ENCODE peak calls at places on chromosomes 5 and 9, in four cellular contexts. B is PC-3, K is right atrium auricular region, X is fibroblast of pulmonary artery. R is an unnamed sample.

GRCh38 chr5:95530441-95530840 is 24.3 kb downstream of the SKIC3 start:
- DNase-seq in B (peak; percentile 28), K (no peak), X (peak; percentile 82), R (peak; percentile 42)

GRCh38 chr5:83487155-83487554 is 15.6 kb downstream of the VCAN start:
- DNase-seq in K (no peak), X (no peak), B (no peak), R (no peak)

GRCh38 chr5:153256-153655 is 38.0 kb upstream of the LRRC14B start:
- DNase-seq in X (no peak), B (peak; percentile 88), K (no peak), R (no peak)

GRCh38 chr5:9622891-9623547 is 7.1 kb downstream of the TAS2R1 start:
- DNase-seq in X (peak; percentile 93), B (peak; percentile 89), K (no peak), R (peak; percentile 36)

GRCh38 chr5:59813761-59814562 is 79.6 kb downstream of the PDE4D start:
- DNase-seq in B (peak; percentile 66), K (no peak), X (peak; percentile 84), R (no peak)

GRCh38 chr5:150508021-150508640 is at the start of gene NDST1:
- DNase-seq in K (no peak), B (no peak), X (no peak), R (no peak)

GRCh38 chr9:84694248-84694647 is 24.7 kb downstream of the NTRK2 start:
- DNase-seq in B (no peak), X (no peak), K (no peak), R (no peak)

GRCh38 chr5:159884917-159885620 is 31.2 kb upstream of the ADRA1B start:
- DNase-seq in B (no peak), X (no peak), K (no peak), R (no peak)

GRCh38 chr9:115099891-115100290 is 18.1 kb downstream of the TNC start:
- DNase-seq in B (no peak), K (no peak), X (no peak), R (no peak)

GRCh38 chr5:63794979-63795378 is 167.3 kb downstream of the HTR1A start:
- DNase-seq in B (no peak), X (no peak), K (no peak), R (no peak)

GRCh38 chr5:57420821-57421220 is 61.8 kb downstream of the ACTBL2 start:
- DNase-seq in X (no peak), B (no peak), K (no peak), R (no peak)

GRCh38 chr5:134175874-134176522 is 752 bp downstream of the SKP1 start:
- DNase-seq in K (no peak), B (no peak), X (peak; percentile 25), R (no peak)

GRCh38 chr9:136761545-136761981 is 2.8 kb downstream of the LCN15 start:
- DNase-seq in X (no peak), B (no peak), K (no peak), R (no peak)

GRCh38 chr5:37637165-37637845 is 202.5 kb downstream of the GDNF start:
- DNase-seq in K (no peak), B (peak; percentile 88), X (peak; percentile 23), R (no peak)

GRCh38 chr5:175860531-175861045 is 10.8 kb upstream of the CPLX2 start:
- DNase-seq in X (no peak), B (no peak), K (no peak), R (no peak)

GRCh38 chr9:122346478-122347347 is 24.1 kb upstream of the PTGS1 start:
- DNase-seq in X (peak; percentile 31), K (no peak), B (peak; percentile 17), R (no peak)

GRCh38 chr5:55104966-55105701 is 2.7 kb downstream of the GZMA start:
- DNase-seq in K (no peak), B (no peak), X (no peak), R (no peak)

GRCh38 chr5:77774981-77775772 is 962 bp downstream of the TBCA start:
- DNase-seq in K (no peak), X (no peak), B (peak; percentile 7), R (no peak)

GRCh38 chr5:137220523-137220927 is 278.6 kb downstream of the SPOCK1 start:
- DNase-seq in B (peak; percentile 93), K (no peak), X (peak; percentile 84), R (peak; percentile 54)

GRCh38 chr5:67677422-67677970 is 480.9 kb upstream of the CD180 start:
- DNase-seq in K (no peak), B (no peak), X (no peak), R (no peak)

GRCh38 chr5:151098185-151098813 is 17.5 kb upstream of the TNIP1 start:
- DNase-seq in K (no peak), B (no peak), X (no peak), R (no peak)

GRCh38 chr5:123735384-123735783 is 223.4 kb downstream of the CSNK1G3 start:
- DNase-seq in X (no peak), K (no peak), B (peak; percentile 61), R (no peak)

GRCh38 chr5:126594077-126594476 is 942 bp downstream of the ALDH7A1 start:
- DNase-seq in X (peak; percentile 24), K (no peak), B (peak; percentile 20), R (no peak)

GRCh38 chr9:19057033-19057432 is 7.8 kb downstream of the RRAGA start:
- DNase-seq in K (no peak), B (no peak), X (no peak), R (no peak)

GRCh38 chr5:24777392-24777791 is 132.6 kb upstream of the CDH10 start:
- DNase-seq in K (no peak), B (no peak), X (no peak), R (no peak)

GRCh38 chr5:40853632-40854192 is 12.5 kb downstream of the CARD6 start:
- DNase-seq in X (peak; percentile 9), B (no peak), K (no peak), R (no peak)

GRCh38 chr5:141564216-141564692 is 54.5 kb downstream of the DIAPH1 start:
- DNase-seq in B (peak; percentile 89), X (peak; percentile 98), K (peak; percentile 68), R (peak; percentile 73)

GRCh38 chr9:134634667-134635230 is 6.9 kb upstream of the COL5A1 start:
- DNase-seq in X (no peak), K (no peak), B (no peak), R (no peak)

GRCh38 chr9:105873851-105874250 is 179.5 kb downstream of the TMEM38B start:
- DNase-seq in K (no peak), B (no peak), X (no peak), R (no peak)

GRCh38 chr5:80408475-80408875 is 611 bp downstream of the ZFYVE16 start:
- DNase-seq in K (peak; percentile 61), X (peak; percentile 34), B (peak; percentile 52), R (no peak)

GRCh38 chr9:92969516-92970466 is 22.5 kb downstream of the FGD3 start:
- DNase-seq in B (no peak), X (no peak), K (peak; percentile 56), R (no peak)

GRCh38 chr9:115050002-115050490 is 67.9 kb downstream of the TNC start:
- DNase-seq in X (no peak), K (no peak), B (no peak), R (no peak)

GRCh38 chr5:42507451-42508092 is 84.3 kb downstream of the GHR start:
- DNase-seq in K (no peak), B (no peak), X (no peak), R (no peak)

GRCh38 chr9:121871431-121872025 is 220.1 kb downstream of the DAB2IP start:
- DNase-seq in K (no peak), X (peak; percentile 6), B (peak; percentile 40), R (no peak)

GRCh38 chr5:26388946-26389345 is 649.4 kb downstream of the CDH9 start:
- DNase-seq in K (no peak), X (no peak), B (peak; percentile 88), R (no peak)

GRCh38 chr5:107324071-107324470 is 346.7 kb downstream of the EFNA5 start:
- DNase-seq in K (no peak), X (no peak), B (no peak), R (no peak)

GRCh38 chr9:71944754-71945409 is 33.4 kb downstream of the C9orf85 start:
- DNase-seq in K (no peak), X (no peak), B (peak; percentile 70), R (no peak)

GRCh38 chr9:70921126-70921525 is 200.3 kb downstream of the TRPM3 start:
- DNase-seq in X (peak; percentile 39), B (no peak), K (no peak), R (no peak)

GRCh38 chr9:133356391-133357091 is at the start of the genes SURF1 and SURF2:
- DNase-seq in X (peak; percentile 72), K (peak; percentile 82), B (peak; percentile 74), R (no peak)
- TF ChIP-seq CTCF in X (no peak), K (no peak), B (no peak), R (peak; percentile 7)

GRCh38 chr9:14029811-14030210 is 284.1 kb downstream of the NFIB start:
- DNase-seq in K (no peak), X (no peak), B (no peak), R (no peak)
- H3K4me3 ChIP-seq in K (peak overlapping the region; percentile 5), X (peak overlapping the region; percentile 19), B (no peak overlapping the region), R (peak overlapping the region; percentile 2)

GRCh38 chr9:129421371-129421770 is 199.5 kb downstream of the C9orf50 start:
- DNase-seq in B (no peak), K (no peak), X (no peak), R (no peak)
- TF ChIP-seq CTCF in B (no peak), K (no peak), X (no peak), R (no peak)

DNA sequence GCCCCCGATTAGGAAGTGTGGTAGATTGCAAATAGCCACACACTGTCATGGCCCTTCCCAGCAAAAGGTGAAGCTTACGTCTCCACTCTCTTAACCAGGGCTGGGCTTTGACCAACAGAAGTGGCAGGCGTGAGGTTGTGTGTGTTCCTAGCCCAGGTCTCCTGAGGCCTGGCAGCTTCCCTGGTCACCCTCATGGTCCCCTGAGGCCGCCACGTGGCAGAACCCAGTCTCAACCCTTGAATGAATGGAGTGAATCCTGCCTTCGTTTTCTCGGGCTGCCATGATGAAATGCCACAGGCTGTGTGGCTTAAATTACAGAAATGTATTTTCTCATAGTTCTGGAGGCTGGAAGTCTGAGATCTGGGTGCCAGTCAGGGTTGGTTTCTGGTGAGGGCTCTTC is 370.4 kb downstream of the IRX2 start:
- DNase-seq in K (no peak), X (no peak), B (no peak), R (no peak)
- H3K4me3 ChIP-seq in K (no peak overlapping the region), X (no peak overlapping the region), B (no peak overlapping the region), R (no peak overlapping the region)

GRCh38 chr5:91190333-91190680 is 192.8 kb downstream of the ARRDC3 start:
- DNase-seq in B (no peak), K (no peak), X (no peak), R (no peak)
- TF ChIP-seq CTCF in B (no peak), K (no peak), X (peak; percentile 2), R (no peak)

GRCh38 chr9:37034320-37034937 is 361 bp upstream of the PAX5 start:
- DNase-seq in K (no peak), B (peak; percentile 40), X (no peak), R (no peak)

GRCh38 chr9:37033753-37034319 is at the start of gene PAX5:
- DNase-seq in X (no peak), K (no peak), B (no peak), R (no peak)

GRCh38 chr9:37035472-37036236 is 1.6 kb upstream of the PAX5 start:
- DNase-seq in B (no peak), X (peak; percentile 26), K (no peak), R (no peak)

GRCh38 chr9:37036237-37037136 is 2.4 kb upstream of the PAX5 start:
- DNase-seq in X (peak; percentile 33), K (no peak), B (peak; percentile 4), R (no peak)

GRCh38 chr9:37034938-37035471 is 937 bp upstream of the PAX5 start:
- DNase-seq in K (no peak), X (no peak), B (no peak), R (no peak)
- H3K4me3 ChIP-seq in K (no peak overlapping the region), X (no peak overlapping the region), B (peak overlapping the region; percentile 64), R (no peak overlapping the region)